ENCODE peak calls at places on chromosomes 1 and 21, in five cellular contexts. Z, U, I, F and W are unnamed samples. For H3K4me1, the result is how much of the 10 kb centered on the place peaks cover.

GRCh38 chr1:224616761-224617409 is 768 bp downstream of the CNIH3 start:
- DNase-seq in Z (peak), U (no peak), I (no peak), F (no peak), W (no peak)

GRCh38 chr1:156939786-156940334 is 19.4 kb downstream of the LRRC71 start:
- DNase-seq in Z (no peak), U (no peak), I (no peak), F (no peak), W (no peak)

GRCh38 chr1:77687519-77687906 is 5.1 kb upstream of the ZZZ3 start:
- DNase-seq in Z (peak), U (peak), I (no peak), F (no peak), W (peak)

GRCh38 chr1:61132176-61133047 is 50.1 kb downstream of the NFIA start:
- DNase-seq in Z (peak), U (no peak), I (peak), F (no peak), W (peak)

GRCh38 chr1:227395391-227396028 is 77.2 kb upstream of the CDC42BPA start:
- DNase-seq in Z (no peak), U (no peak), I (no peak), F (no peak), W (no peak)

GRCh38 chr1:201253906-201254624 is 29.2 kb upstream of the PKP1 start:
- DNase-seq in Z (no peak), U (peak), I (no peak), F (no peak), W (no peak)

GRCh38 chr1:156738916-156739315 is 2.0 kb downstream of the MRPL24 start:
- DNase-seq in Z (no peak), U (no peak), I (no peak), F (no peak), W (no peak)

GRCh38 chr1:64499966-64500365 is 30.0 kb downstream of the CACHD1 start:
- DNase-seq in Z (no peak), U (no peak), I (no peak), F (no peak), W (no peak)

GRCh38 chr1:175172503-175172902 is 20.1 kb downstream of the KIAA0040 start:
- DNase-seq in Z (no peak), U (no peak), I (no peak), F (no peak), W (no peak)

GRCh38 chr1:83931658-83932253 is 67.2 kb downstream of the TTLL7 start:
- DNase-seq in Z (peak), U (no peak), I (peak), F (no peak), W (no peak)

GRCh38 chr1:184836934-184837698 is 82.5 kb upstream of the EDEM3 start:
- DNase-seq in Z (no peak), U (no peak), I (no peak), F (no peak), W (no peak)

GRCh38 chr1:96313216-96313615 is 408.4 kb upstream of the PTBP2 start:
- DNase-seq in Z (peak), U (no peak), I (peak), F (no peak), W (no peak)

GRCh38 chr1:198641506-198641905 is 2.7 kb downstream of the PTPRC start:
- DNase-seq in Z (no peak), U (no peak), I (peak), F (no peak), W (no peak)

GRCh38 chr1:162371611-162372010 is 5.0 kb downstream of the SPATA46 start:
- DNase-seq in Z (no peak), U (no peak), I (peak), F (no peak), W (no peak)

GRCh38 chr1:205680073-205680851 is at the start of gene SLC45A3:
- DNase-seq in Z (no peak), U (peak), I (no peak), F (no peak), W (peak)

GRCh38 chr1:231315887-231316286 is 21.8 kb downstream of the EXOC8 start:
- DNase-seq in Z (peak), U (peak), I (peak), F (no peak), W (no peak)

GRCh38 chr1:17012775-17013501 is 1.2 kb upstream of the ATP13A2 start:
- DNase-seq in Z (no peak), U (no peak), I (no peak), F (no peak), W (no peak)

GRCh38 chr21:43880111-43880985 is 15.3 kb downstream of the AGPAT3 start:
- DNase-seq in Z (no peak), U (peak), I (peak), F (no peak), W (no peak)

GRCh38 chr1:219444469-219444868 is 168.4 kb downstream of the ZC3H11B start:
- DNase-seq in Z (no peak), U (no peak), I (no peak), F (no peak), W (no peak)

GRCh38 chr1:162147760-162148159 is 78.3 kb downstream of the NOS1AP start:
- DNase-seq in Z (no peak), U (no peak), I (no peak), F (no peak), W (no peak)

GRCh38 chr1:167599839-167600581 is 30.0 kb upstream of the RCSD1 start:
- DNase-seq in Z (peak), U (no peak), I (peak), F (no peak), W (peak)

DNA sequence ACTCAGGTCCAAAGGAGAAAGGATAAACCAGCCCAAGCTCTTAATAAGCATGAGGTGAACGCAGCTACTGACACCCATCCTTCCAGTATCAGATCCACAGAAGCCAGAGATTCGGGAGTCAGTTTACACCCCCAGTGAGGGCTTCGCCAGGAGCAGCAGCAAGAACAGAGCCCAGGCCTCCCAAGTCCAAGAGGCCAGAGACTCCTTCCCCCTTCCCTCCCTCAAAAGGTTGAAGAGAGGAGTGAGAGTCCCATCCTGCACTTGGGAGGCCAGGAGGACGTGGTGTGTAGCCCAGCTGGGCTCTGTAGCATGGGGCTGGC is 72.8 kb downstream of the MRPL37 start:
- DNase-seq in Z (peak), U (no peak), I (no peak), F (no peak), W (no peak)
- H3K27ac ChIP-seq in Z (peak), U (no peak), I (peak), F (peak), W (peak)

DNA sequence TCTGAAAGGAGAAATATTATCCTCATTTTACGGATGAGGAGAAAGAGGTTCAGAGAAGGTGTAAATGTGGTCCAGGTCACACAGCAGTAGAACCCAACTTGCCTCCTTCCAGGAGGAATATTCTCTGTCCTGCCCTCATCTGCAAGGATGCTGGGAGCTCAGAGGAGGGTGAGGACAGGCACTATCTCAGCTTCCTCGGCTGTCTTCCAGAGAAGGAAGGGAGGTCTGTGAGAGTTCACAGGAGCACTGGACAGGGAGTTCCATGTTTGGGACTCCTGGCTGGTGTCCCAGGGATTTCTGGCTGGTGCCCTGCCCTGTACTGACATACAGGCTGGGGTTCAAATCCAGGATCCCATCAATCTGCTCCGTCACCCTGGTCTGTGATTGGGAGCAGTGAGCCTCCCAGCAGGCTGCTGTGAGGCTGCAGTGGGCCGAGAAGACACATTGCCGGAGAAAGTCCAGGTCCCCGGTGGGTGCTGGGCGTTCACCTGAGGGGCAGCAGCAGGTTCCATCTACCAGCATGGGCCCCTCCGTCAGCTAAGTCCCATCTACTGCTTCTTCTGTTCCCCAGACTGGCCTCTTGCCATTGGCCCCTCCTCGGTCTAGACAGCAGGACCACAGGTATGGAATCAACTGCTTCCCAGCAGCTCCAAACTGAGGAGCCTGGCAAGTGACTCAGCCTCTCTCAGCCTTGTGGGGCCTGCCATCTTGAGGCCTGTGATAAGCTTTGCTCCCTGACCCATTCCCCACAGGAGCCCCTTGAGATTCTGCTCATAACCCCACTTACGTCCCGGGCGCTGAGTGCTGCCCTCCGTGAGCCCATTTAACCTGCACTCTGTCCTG is 8.5 kb upstream of the BSND start:
- DNase-seq in Z (no peak), U (no peak), I (peak), F (no peak), W (peak)
- H3K4me1 ChIP-seq in Z (under half), U (under half), I (under half), F (under half), W (under half)

GRCh38 chr1:211515090-211516023 is 23.4 kb upstream of the RD3 start:
- DNase-seq in Z (peak), U (peak), I (peak), F (peak), W (peak)
- H3K4me3 ChIP-seq in Z (no peak), U (peak), I (peak), F (peak), W (peak)

GRCh38 chr1:66519988-66520387 is 14.0 kb upstream of the SGIP1 start:
- DNase-seq in Z (no peak), U (no peak), I (no peak), F (no peak), W (no peak)
- H3K27ac ChIP-seq in Z (no peak), U (no peak), I (no peak), F (no peak), W (no peak)

GRCh38 chr1:42280841-42281240 is 54.2 kb downstream of the FOXJ3 start:
- DNase-seq in Z (no peak), U (no peak), I (no peak), F (no peak), W (no peak)
- H3K4me1 ChIP-seq in Z (under half), U (under half), I (under half), F (under half), W (under half)

DNA sequence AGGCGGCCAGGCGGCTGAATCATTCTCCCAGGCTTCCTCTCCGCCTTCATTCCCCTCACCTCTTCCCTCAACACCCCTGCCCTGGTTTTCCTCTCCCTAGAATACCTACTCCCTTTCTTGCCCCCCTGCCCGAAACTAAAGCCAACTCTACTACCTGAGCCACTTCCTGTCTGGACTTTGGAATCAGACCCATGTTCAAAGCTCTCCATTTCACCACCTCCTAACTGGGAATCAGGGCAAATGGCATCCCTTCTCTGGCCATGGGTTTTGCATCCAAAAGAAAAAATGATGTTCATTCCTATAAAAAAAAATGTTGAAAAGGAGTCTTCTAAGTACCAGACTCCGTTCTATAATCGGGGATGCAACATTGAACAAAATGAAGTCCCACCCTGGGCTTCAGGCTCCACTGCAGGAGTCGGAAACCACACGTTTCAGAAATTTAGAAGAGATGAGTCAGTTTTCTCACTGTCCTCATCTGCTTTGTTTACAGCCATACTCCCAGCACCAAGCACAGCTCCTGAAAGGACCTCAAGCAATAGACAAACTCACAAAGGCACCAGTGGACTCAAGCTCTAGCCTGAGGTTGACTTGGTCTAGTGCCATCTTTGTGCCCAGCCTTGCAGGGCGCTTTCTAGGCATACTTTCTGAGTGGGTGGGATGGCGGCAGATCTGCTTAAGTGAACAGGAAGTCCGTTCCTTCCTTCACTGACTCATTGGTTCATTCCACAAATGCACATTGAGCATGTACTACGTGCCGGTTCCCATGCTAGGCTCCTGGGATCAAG is 176.2 kb downstream of the IGSF21 start:
- DNase-seq in Z (no peak), U (no peak), I (no peak), F (no peak), W (no peak)
- H3K4me3 ChIP-seq in Z (no peak), U (no peak), I (no peak), F (no peak), W (no peak)

DNA sequence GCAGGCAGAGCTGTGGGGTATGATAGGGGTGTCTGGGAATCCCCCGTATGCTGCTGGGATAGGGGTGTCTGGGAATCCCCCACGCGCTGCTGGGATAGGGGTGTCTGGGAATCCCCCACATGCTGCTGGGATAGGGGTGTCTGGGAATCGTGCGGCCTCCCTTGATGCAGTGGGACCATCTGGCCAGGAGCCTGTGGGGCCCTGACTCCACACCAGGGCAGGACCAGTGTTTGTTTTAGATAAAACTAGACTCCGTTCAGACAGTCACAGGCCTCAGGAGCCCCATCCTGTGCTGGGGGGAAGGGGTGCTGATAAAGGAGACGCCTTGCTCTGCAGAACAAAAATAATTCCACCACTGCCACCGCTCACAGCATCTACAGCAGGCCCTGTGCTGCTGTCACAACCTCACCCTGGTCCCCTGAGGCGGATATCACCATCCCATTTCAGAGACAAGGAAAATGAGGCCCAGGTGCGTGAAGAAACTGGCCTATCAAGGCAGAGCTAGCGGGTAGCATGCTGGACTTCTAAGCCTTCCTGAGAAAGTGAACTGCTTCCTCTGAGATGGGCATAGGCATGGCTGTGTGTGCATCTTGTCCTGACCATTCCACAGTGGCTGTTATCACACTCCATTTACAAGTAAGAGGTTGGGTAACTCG is 24.0 kb downstream of the ECE1 start:
- DNase-seq in Z (no peak), U (no peak), I (no peak), F (no peak), W (peak)
- H3K27ac ChIP-seq in Z (peak), U (no peak), I (no peak), F (peak), W (peak)